ENCODE peak calls at places on chromosomes 6 and 20, in nine cellular contexts. F is EL; G is fibroblast of the conjunctiva; W is activated CD8-positive, alpha-beta T cell treated with anti-CD3 and anti-CD28 coated beads, Interleukin-2, amount 10 ng/mL, durations not matched to agents 7 days and 5 days; B is hippocampal formation; M is foreskin fibroblast; U is DMS153; Y is cardiac fibroblast; E is LoVo. O is an unnamed sample.

GRCh38 chr6:144289006-144289405 is 3.9 kb downstream of the UTRN start:
- DNase-seq in W (no peak), E (no peak), B (no peak), U (no peak), G (no peak), F (peak), M (no peak), Y (no peak), O (no peak)

GRCh38 chr6:150695652-150696051 is 96.0 kb downstream of the PLEKHG1 start:
- DNase-seq in Y (peak), E (peak), F (no peak), W (no peak), U (no peak), B (no peak), G (no peak), M (no peak), O (no peak)

GRCh38 chr20:23050847-23051627 is 1.6 kb upstream of the THBD start:
- DNase-seq in F (peak), W (peak), E (no peak), B (peak), M (peak), U (no peak), Y (peak), G (peak), O (peak)

GRCh38 chr6:106631356-106631755 is 2.0 kb downstream of the QRSL1 start:
- DNase-seq in U (no peak), B (no peak), M (no peak), G (no peak), Y (peak), W (no peak), E (no peak), F (peak), O (no peak)

GRCh38 chr6:81734081-81734480 is 18.4 kb downstream of the TENT5A start:
- DNase-seq in W (no peak), G (no peak), B (no peak), F (no peak), Y (peak), M (no peak), E (no peak), U (no peak), O (peak)

GRCh38 chr20:32483351-32484220 is 101.5 kb downstream of the NOL4L start:
- DNase-seq in W (peak), G (no peak), B (peak), F (peak), Y (peak), M (peak), E (peak), U (peak), O (peak)

GRCh38 chr20:9022361-9022760 is 46.5 kb upstream of the PLCB4 start:
- DNase-seq in G (no peak), W (no peak), E (no peak), M (no peak), Y (no peak), U (no peak), F (no peak), B (no peak), O (no peak)

GRCh38 chr20:16378712-16379111 is 194.5 kb downstream of the KIF16B start:
- DNase-seq in F (no peak), G (no peak), E (no peak), Y (no peak), W (no peak), M (no peak), B (no peak), U (no peak), O (no peak)

GRCh38 chr6:100479180-100480035 is 14.7 kb upstream of the SIM1 start:
- DNase-seq in F (peak), E (peak), Y (peak), M (peak), B (no peak), G (peak), U (no peak), W (no peak), O (peak)

GRCh38 chr6:7262037-7262461 is 51.0 kb downstream of the SSR1 start:
- DNase-seq in Y (no peak), W (no peak), E (peak), B (no peak), F (no peak), U (peak), G (no peak), M (no peak), O (peak)

GRCh38 chr20:45917790-45918141 is 5.8 kb upstream of the PLTP start:
- DNase-seq in B (peak), G (no peak), U (no peak), M (peak), F (no peak), W (no peak), E (no peak), Y (peak), O (no peak)

GRCh38 chr6:139648430-139649000 is 274.1 kb upstream of the CITED2 start:
- DNase-seq in M (no peak), Y (no peak), U (no peak), B (no peak), G (no peak), F (no peak), W (no peak), E (no peak), O (peak)

GRCh38 chr20:45489083-45489531 is 19.6 kb downstream of the WFDC2 start:
- DNase-seq in E (no peak), W (no peak), G (no peak), B (no peak), M (peak), U (no peak), Y (no peak), F (peak), O (no peak)

GRCh38 chr6:136846046-136846445 is 23.7 kb downstream of the PEX7 start:
- DNase-seq in M (peak), E (peak), G (peak), W (peak), F (peak), Y (peak), B (no peak), U (peak), O (peak)

GRCh38 chr20:61969806-61970205 is 95.9 kb downstream of the TAF4 start:
- DNase-seq in B (no peak), U (no peak), M (no peak), W (no peak), Y (no peak), G (no peak), F (no peak), E (no peak), O (no peak)

GRCh38 chr6:39128832-39129231 is 13.8 kb upstream of the SAYSD1 start:
- DNase-seq in W (no peak), G (no peak), E (no peak), M (peak), U (no peak), F (no peak), B (no peak), Y (peak), O (no peak)

GRCh38 chr6:14038636-14039035 is 78.9 kb upstream of the CD83 start:
- DNase-seq in G (no peak), U (no peak), W (no peak), Y (no peak), F (no peak), B (no peak), M (peak), E (no peak), O (no peak)

GRCh38 chr20:19460386-19460785 is 247.9 kb downstream of the SLC24A3 start:
- DNase-seq in U (no peak), G (peak), M (peak), F (peak), E (no peak), B (no peak), W (no peak), Y (peak), O (no peak)

GRCh38 chr6:169162968-169163903 is 90.4 kb downstream of the THBS2 start:
- DNase-seq in B (no peak), F (peak), U (no peak), G (peak), Y (peak), E (peak), M (peak), W (no peak), O (no peak)

GRCh38 chr6:131519670-131520436 is 53.2 kb upstream of the ARG1 start:
- DNase-seq in W (peak), M (peak), G (peak), B (no peak), F (peak), U (peak), E (peak), Y (peak), O (peak)

GRCh38 chr6:129671442-129672344 is 38.3 kb downstream of the ARHGAP18 start:
- DNase-seq in B (no peak), W (peak), E (no peak), F (peak), U (no peak), M (no peak), Y (peak), G (no peak), O (peak)

GRCh38 chr6:35089216-35089934 is 51.8 kb downstream of the TCP11 start:
- DNase-seq in F (no peak), G (no peak), W (no peak), Y (no peak), E (no peak), B (no peak), U (no peak), M (no peak), O (no peak)

GRCh38 chr20:45322952-45323383 is 14.9 kb upstream of the MATN4 start:
- DNase-seq in M (no peak), U (peak), B (peak), E (no peak), W (no peak), Y (peak), F (peak), G (no peak), O (peak)

GRCh38 chr6:154757352-154758095 is 24.3 kb downstream of the SCAF8 start:
- DNase-seq in Y (peak), M (no peak), W (no peak), G (no peak), B (no peak), F (no peak), U (no peak), E (no peak), O (no peak)

GRCh38 chr6:3039384-3039783 is 28.9 kb upstream of the RIPK1 start:
- DNase-seq in G (no peak), B (no peak), Y (no peak), E (no peak), F (no peak), M (no peak), U (no peak), W (no peak), O (no peak)

GRCh38 chr20:61244213-61244612 is 7.8 kb upstream of the CDH4 start:
- DNase-seq in M (no peak), G (no peak), W (no peak), Y (no peak), U (no peak), E (no peak), B (no peak), F (no peak), O (no peak)

GRCh38 chr6:104784884-104785283 is 74.8 kb downstream of the HACE1 start:
- DNase-seq in W (no peak), U (no peak), E (no peak), Y (peak), B (no peak), G (peak), M (peak), F (peak), O (no peak)

GRCh38 chr20:19828233-19828632 is 70.2 kb downstream of the RIN2 start:
- DNase-seq in W (peak), F (peak), Y (peak), M (no peak), G (no peak), E (no peak), B (no peak), U (peak), O (no peak)

GRCh38 chr6:126661646-126662045 is 321.7 kb downstream of the CENPW start:
- DNase-seq in G (peak), E (no peak), U (no peak), Y (peak), W (no peak), F (peak), M (peak), B (no peak), O (no peak)

GRCh38 chr6:168190646-168191443 is 111.8 kb upstream of the FRMD1 start:
- DNase-seq in E (no peak), F (no peak), Y (no peak), B (no peak), U (no peak), W (no peak), G (no peak), M (no peak), O (no peak)

GRCh38 chr6:4008324-4009047 is 70.5 kb downstream of the FAM217A start:
- DNase-seq in B (no peak), M (peak), Y (peak), E (peak), G (peak), W (no peak), U (no peak), F (peak), O (peak)

GRCh38 chr6:30542915-30543314 is 13.4 kb downstream of the GNL1 start:
- DNase-seq in E (no peak), B (no peak), W (no peak), G (no peak), Y (peak), U (no peak), M (peak), F (no peak), O (no peak)

GRCh38 chr20:50467618-50468373 is 42.4 kb upstream of the PTPN1 start:
- DNase-seq in W (peak), Y (peak), E (no peak), F (peak), U (peak), M (peak), G (peak), B (no peak), O (peak)

GRCh38 chr6:33746036-33746600 is 587 bp downstream of the IP6K3 start:
- DNase-seq in M (peak), E (no peak), G (peak), W (no peak), B (peak), Y (peak), F (peak), U (no peak), O (no peak)

GRCh38 chr20:37308098-37309050 is 18.9 kb downstream of the MANBAL start:
- DNase-seq in B (no peak), F (no peak), E (no peak), M (no peak), W (no peak), U (no peak), G (no peak), Y (no peak), O (no peak)

GRCh38 chr20:1333462-1334369 is 4.8 kb upstream of the SDCBP2 start:
- DNase-seq in U (no peak), W (no peak), E (no peak), Y (no peak), F (no peak), B (no peak), G (no peak), M (no peak), O (no peak)

GRCh38 chr20:5510446-5510845 is 193.7 kb upstream of the PROKR2 start:
- DNase-seq in F (no peak), U (no peak), E (no peak), Y (no peak), W (no peak), B (no peak), G (no peak), M (no peak), O (no peak)